ENCODE peak calls at places on chromosome 16, in six cellular contexts. J, E, K, Y, I and M are unnamed samples.

GRCh38 chr16:81997738-81998137 is 13.5 kb downstream of the SDR42E1 start:
- DNase-seq in J (no peak), E (no peak), K (no peak), Y (no peak), I (no peak), M (no peak)

GRCh38 chr16:10849736-10850477 is 27.1 kb upstream of the CIITA start:
- DNase-seq in J (no peak), E (no peak), K (no peak), Y (no peak), I (no peak), M (no peak)

GRCh38 chr16:30615358-30616076 is 5.3 kb upstream of the ZNF689 start:
- DNase-seq in J (peak; percentile 64), E (peak; percentile 70), K (peak; percentile 64), Y (peak; percentile 82), I (peak; percentile 54), M (peak; percentile 66)

GRCh38 chr16:72963921-72964320 is 84.0 kb downstream of the ZFHX3 start:
- DNase-seq in J (no peak), E (no peak), K (no peak), Y (no peak), I (no peak), M (no peak)

GRCh38 chr16:67928561-67929364 is 2.9 kb downstream of the CTRL start:
- DNase-seq in J (peak; percentile 82), E (peak; percentile 89), K (peak; percentile 73), Y (peak; percentile 75), I (peak; percentile 62), M (peak; percentile 77)

GRCh38 chr16:31134091-31134571 is 1.4 kb downstream of the PRSS8 start:
- DNase-seq in J (no peak), E (no peak), K (no peak), Y (no peak), I (no peak), M (no peak)

GRCh38 chr16:27879601-27880247 is 183.8 kb downstream of the GSG1L start:
- DNase-seq in J (no peak), E (no peak), K (no peak), Y (no peak), I (no peak), M (no peak)

GRCh38 chr16:19153876-19154275 is 14.2 kb upstream of the SYT17 start:
- DNase-seq in J (no peak), E (no peak), K (no peak), Y (no peak), I (no peak), M (no peak)

GRCh38 chr16:84562174-84562815 is 55.6 kb downstream of the COTL1 start:
- DNase-seq in J (no peak), E (peak; percentile 52), K (no peak), Y (peak; percentile 22), I (no peak), M (no peak)

GRCh38 chr16:89103156-89103555 is 9.5 kb downstream of the ACSF3 start:
- DNase-seq in J (no peak), E (peak; percentile 27), K (no peak), Y (peak; percentile 86), I (no peak), M (no peak)

GRCh38 chr16:68406458-68407041 is 41.8 kb downstream of the SMPD3 start:
- DNase-seq in J (no peak), E (no peak), K (no peak), Y (no peak), I (peak; percentile 73), M (peak; percentile 50)

GRCh38 chr16:66651965-66652364 is 44.6 kb downstream of the CMTM4 start:
- DNase-seq in J (no peak), E (no peak), K (no peak), Y (no peak), I (no peak), M (no peak)

GRCh38 chr16:12971216-12971615 is 69.8 kb downstream of the SHISA9 start:
- DNase-seq in J (no peak), E (no peak), K (no peak), Y (no peak), I (no peak), M (no peak)

GRCh38 chr16:8469102-8469778 is 121.1 kb downstream of the TMEM114 start:
- DNase-seq in J (no peak), E (no peak), K (no peak), Y (no peak), I (no peak), M (no peak)

GRCh38 chr16:31568577-31569359 is 41.1 kb downstream of the AHSP start:
- DNase-seq in J (no peak), E (no peak), K (no peak), Y (peak; percentile 15), I (peak; percentile 11), M (no peak)

GRCh38 chr16:31508706-31509523 is 724 bp upstream of the RUSF1 start:
- DNase-seq in J (no peak), E (no peak), K (no peak), Y (no peak), I (no peak), M (no peak)

GRCh38 chr16:88351521-88352101 is 31.1 kb upstream of the ZNF469 start:
- DNase-seq in J (no peak), E (no peak), K (no peak), Y (no peak), I (no peak), M (peak; percentile 33)

GRCh38 chr16:88831838-88832237 is 20.1 kb upstream of the APRT start:
- DNase-seq in J (no peak), E (no peak), K (no peak), Y (no peak), I (no peak), M (no peak)

GRCh38 chr16:13178318-13178717 is 276.9 kb downstream of the SHISA9 start:
- DNase-seq in J (no peak), E (no peak), K (no peak), Y (no peak), I (no peak), M (no peak)

GRCh38 chr16:77238593-77238992 is 39.4 kb downstream of the SYCE1L start:
- DNase-seq in J (no peak), E (no peak), K (no peak), Y (no peak), I (no peak), M (no peak)

GRCh38 chr16:23394141-23394540 is 58.8 kb downstream of the COG7 start:
- DNase-seq in J (no peak), E (no peak), K (no peak), Y (no peak), I (no peak), M (no peak)

GRCh38 chr16:29232811-29233704 is 173.5 kb downstream of the NPIPB11 start:
- DNase-seq in J (no peak), E (no peak), K (no peak), Y (no peak), I (no peak), M (peak; percentile 55)

GRCh38 chr16:19285431-19285830 is at the start of gene CLEC19A:
- DNase-seq in J (no peak), E (no peak), K (no peak), Y (no peak), I (no peak), M (no peak)

GRCh38 chr16:79430129-79430789 is 170.3 kb downstream of the MAF start:
- DNase-seq in J (no peak), E (no peak), K (no peak), Y (no peak), I (no peak), M (no peak)

GRCh38 chr16:67843343-67843765 is 1.2 kb downstream of the THAP11 start:
- DNase-seq in J (no peak), E (peak; percentile 58), K (no peak), Y (no peak), I (no peak), M (no peak)

GRCh38 chr16:47907109-47907508 is 248.7 kb downstream of the ABCC12 start:
- DNase-seq in J (no peak), E (no peak), K (no peak), Y (no peak), I (no peak), M (no peak)

GRCh38 chr16:51181495-51181795 is 30.4 kb upstream of the SALL1 start:
- DNase-seq in J (no peak), E (no peak), K (no peak), Y (no peak), I (no peak), M (no peak)
- H3K27ac ChIP-seq in J (no peak overlapping the region), E (no peak overlapping the region), K (no peak overlapping the region), Y (no peak overlapping the region), I (no peak overlapping the region), M (no peak overlapping the region)

DNA sequence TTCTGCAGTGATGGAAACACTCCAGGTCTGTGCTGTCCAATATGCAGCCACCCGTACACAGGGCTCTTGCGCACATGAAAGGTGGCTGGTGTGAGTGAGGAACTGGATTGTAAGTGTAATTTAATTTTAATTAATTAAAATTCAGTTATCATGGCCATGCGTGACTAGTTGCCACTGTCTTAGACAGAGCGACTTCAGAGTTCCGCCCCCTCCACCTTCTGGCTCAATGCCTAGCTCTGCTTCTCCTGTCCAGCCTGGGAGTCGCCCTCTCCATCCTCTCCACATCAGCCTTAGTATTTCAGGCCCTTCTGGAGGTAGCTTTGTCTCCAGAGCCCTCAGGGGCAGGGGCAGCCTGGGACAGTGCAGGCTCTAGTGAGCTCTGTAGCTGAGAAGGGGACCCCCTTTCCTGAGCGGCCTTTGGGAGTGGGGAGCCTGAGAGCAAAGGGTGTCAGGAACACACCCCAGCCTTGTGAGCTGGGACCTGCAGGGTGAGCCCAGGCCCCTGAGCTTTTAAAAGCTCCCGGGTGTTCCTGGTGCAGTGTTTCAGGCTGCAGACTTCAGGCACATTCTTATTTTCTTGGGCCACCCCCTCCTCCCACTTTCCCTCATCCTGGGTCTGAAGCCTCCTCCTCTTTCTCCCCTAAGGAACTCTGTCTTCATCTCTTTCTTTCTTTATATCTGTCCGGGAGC is 99.4 kb downstream of the IRF8 start:
- DNase-seq in J (no peak), E (no peak), K (no peak), Y (no peak), I (no peak), M (no peak)
- H3K27me3 ChIP-seq in J (no peaks in the 10 kb centered on the region), E (peaks cover 6% of the 10 kb centered on the region), K (no peaks in the 10 kb centered on the region), Y (no peaks in the 10 kb centered on the region), I (no peaks in the 10 kb centered on the region), M (no peaks in the 10 kb centered on the region)

GRCh38 chr16:642189-643049 is 791 bp downstream of the MCRIP2 start:
- DNase-seq in J (no peak), E (peak; percentile 85), K (no peak), Y (peak; percentile 86), I (peak; percentile 44), M (no peak)

GRCh38 chr16:640614-641013 is 1.0 kb upstream of the MCRIP2 start:
- DNase-seq in J (no peak), E (no peak), K (no peak), Y (no peak), I (no peak), M (no peak)

GRCh38 chr16:644556-644955 is 2.9 kb downstream of the MCRIP2 start:
- DNase-seq in J (no peak), E (no peak), K (no peak), Y (no peak), I (no peak), M (no peak)

GRCh38 chr16:641326-642188 is at the start of gene MCRIP2:
- DNase-seq in J (peak; percentile 77), E (peak; percentile 94), K (peak; percentile 23), Y (peak; percentile 93), I (peak; percentile 73), M (peak; percentile 93)

GRCh38 chr16:643050-643368 is 1.4 kb downstream of the MCRIP2 start:
- DNase-seq in J (no peak), E (no peak), K (no peak), Y (no peak), I (no peak), M (no peak)
- H3K27ac ChIP-seq in J (no peak overlapping the region), E (peak overlapping the region; percentile 92), K (no peak overlapping the region), Y (peak overlapping the region; percentile 95), I (peak overlapping the region; percentile 78), M (no peak overlapping the region)

DNA sequence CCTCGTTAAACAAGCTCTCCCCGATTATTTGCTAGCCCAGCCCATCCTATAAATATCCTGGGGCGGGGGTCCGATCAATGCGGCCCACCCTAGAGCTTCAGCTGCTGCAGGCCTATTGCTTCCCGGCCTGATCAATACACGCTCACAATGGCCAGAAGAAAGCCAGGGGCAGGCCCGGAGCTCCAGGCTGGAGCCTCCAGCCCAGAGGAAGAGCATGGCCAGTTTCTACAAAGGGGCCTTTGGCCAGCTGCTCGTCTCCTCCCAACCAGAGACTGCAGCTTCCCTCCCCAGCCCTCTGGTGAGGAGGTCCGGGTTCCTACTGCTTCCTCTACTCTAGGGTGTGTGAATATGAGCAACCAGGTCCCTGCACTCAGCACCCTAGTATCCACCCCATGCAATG is 36.7 kb downstream of the SALL1 start:
- DNase-seq in J (no peak), E (no peak), K (no peak), Y (no peak), I (no peak), M (no peak)
- H3K27me3 ChIP-seq in J (no peaks in the 10 kb centered on the region), E (peaks cover 12% of the 10 kb centered on the region), K (peaks cover 24% of the 10 kb centered on the region), Y (peaks cover 35% of the 10 kb centered on the region), I (peaks cover 6% of the 10 kb centered on the region), M (peaks cover 2% of the 10 kb centered on the region)